ENCODE peak calls at places on chromosome 22, in six cellular contexts. C is PC-9, K is MCF 10A, N is AG04450, J is cardiac muscle cell, B is fibroblast of lung. Y is an unnamed sample.

GRCh38 chr22:43957871-43958270 is 2.6 kb downstream of the SAMM50 start:
- DNase-seq in C (no peak), K (peak), N (no peak), J (no peak), B (peak), Y (no peak)

GRCh38 chr22:38937541-38937940 is 19.9 kb upstream of the APOBEC3A start:
- DNase-seq in C (no peak), K (no peak), N (no peak), J (no peak), B (no peak), Y (no peak)

GRCh38 chr22:37896181-37896592 is 9.9 kb upstream of the MICALL1 start:
- DNase-seq in C (peak), K (peak), N (no peak), J (no peak), B (no peak), Y (no peak)

GRCh38 chr22:37604074-37604473 is 4.6 kb upstream of the GGA1 start:
- DNase-seq in C (no peak), K (no peak), N (no peak), J (no peak), B (no peak), Y (no peak)

GRCh38 chr22:37601203-37601539 is 7.5 kb upstream of the GGA1 start:
- DNase-seq in C (no peak), K (no peak), N (no peak), J (peak), B (no peak), Y (no peak)

GRCh38 chr22:29216873-29217666 is 11.4 kb downstream of the EMID1 start:
- DNase-seq in C (no peak), K (peak), N (peak), J (no peak), B (no peak), Y (no peak)

GRCh38 chr22:32499666-32500065 is 25.1 kb downstream of the FBXO7 start:
- DNase-seq in C (no peak), K (no peak), N (no peak), J (no peak), B (no peak), Y (no peak)

GRCh38 chr22:23696326-23696851 is 5.6 kb downstream of the RGL4 start:
- DNase-seq in C (no peak), K (no peak), N (no peak), J (no peak), B (no peak), Y (no peak)

GRCh38 chr22:24937114-24937513 is 9.4 kb downstream of the LHFPL7 start:
- DNase-seq in C (no peak), K (peak), N (no peak), J (peak), B (no peak), Y (no peak)

GRCh38 chr22:20776624-20777405 is 2.9 kb downstream of the SERPIND1 start:
- DNase-seq in C (no peak), K (no peak), N (no peak), J (no peak), B (no peak), Y (no peak)
- TF ChIP-seq CTCF in C (no peak), K (no peak), N (no peak), J (no peak), B (no peak), Y (no peak)

GRCh38 chr22:47727656-47728055 is 965.2 kb downstream of the TBC1D22A start:
- DNase-seq in C (no peak), K (no peak), N (no peak), J (no peak), B (no peak), Y (no peak)

GRCh38 chr22:47724751-47725150 is 962.3 kb downstream of the TBC1D22A start:
- DNase-seq in C (no peak), K (no peak), N (no peak), J (no peak), B (no peak), Y (no peak)

GRCh38 chr22:47718337-47718736 is 955.9 kb downstream of the TBC1D22A start:
- DNase-seq in C (no peak), K (no peak), N (no peak), J (no peak), B (no peak), Y (no peak)

GRCh38 chr22:47724030-47724429 is 961.6 kb downstream of the TBC1D22A start:
- DNase-seq in C (no peak), K (no peak), N (no peak), J (no peak), B (no peak), Y (no peak)
- TF ChIP-seq CTCF in C (no peak), K (no peak), N (no peak), J (no peak), B (no peak), Y (no peak)

GRCh38 chr22:21568207-21569075 is 927 bp downstream of the UBE2L3 start:
- DNase-seq in C (no peak), K (no peak), N (no peak), J (peak), B (peak), Y (no peak)

GRCh38 chr22:21564411-21564810 is 3.1 kb upstream of the UBE2L3 start:
- DNase-seq in C (no peak), K (no peak), N (no peak), J (no peak), B (no peak), Y (no peak)

GRCh38 chr22:21569459-21570161 is 2.1 kb downstream of the UBE2L3 start:
- DNase-seq in C (no peak), K (no peak), N (no peak), J (no peak), B (no peak), Y (no peak)

GRCh38 chr22:21570398-21570797 is 2.9 kb downstream of the UBE2L3 start:
- DNase-seq in C (no peak), K (no peak), N (no peak), J (no peak), B (no peak), Y (no peak)

DNA sequence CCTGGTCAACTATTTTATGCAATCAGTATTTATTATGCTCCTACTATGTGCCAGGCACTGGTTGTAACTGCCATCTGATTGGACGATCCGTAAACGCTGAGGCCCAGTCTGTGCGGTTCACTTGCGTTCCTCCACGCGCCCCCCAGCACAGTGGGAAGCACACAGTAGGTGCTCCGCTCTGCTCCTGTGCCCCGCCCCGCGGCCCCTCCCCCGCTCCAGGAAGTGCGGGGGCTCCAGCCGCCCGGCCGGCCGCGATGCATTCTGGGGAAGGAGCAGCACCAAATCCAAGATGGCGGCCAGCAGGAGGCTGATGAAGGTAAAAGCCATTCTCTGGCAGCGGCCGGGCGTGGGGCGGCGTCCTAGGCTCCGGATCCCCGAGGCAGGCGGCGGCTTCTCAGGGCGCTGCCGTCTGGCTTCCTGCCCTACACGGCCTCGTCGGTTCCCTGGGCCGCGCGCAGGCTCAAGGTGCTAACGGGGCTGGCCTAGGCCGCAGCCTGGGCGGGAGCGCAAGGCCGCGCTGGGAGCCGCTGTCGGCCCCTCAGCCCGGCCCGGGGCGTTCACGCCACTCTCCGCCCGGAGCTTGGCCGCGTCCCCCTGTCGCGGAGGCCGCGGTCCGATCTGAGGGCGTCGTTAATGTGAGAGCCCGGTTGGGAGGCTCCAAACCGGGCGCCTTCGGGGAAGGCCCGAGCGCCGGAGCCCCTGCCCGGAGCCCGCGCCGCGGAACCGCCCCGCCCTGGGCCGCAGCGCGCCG is at the start of gene UBE2L3:
- DNase-seq in C (peak), K (peak), N (peak), J (peak), B (peak), Y (no peak)
- TF ChIP-seq CTCF in C (no peak), K (no peak), N (no peak), J (no peak), B (no peak), Y (no peak)

GRCh38 chr22:46833228-46833627 is 70.8 kb downstream of the TBC1D22A start:
- DNase-seq in C (no peak), K (peak), N (no peak), J (peak), B (no peak), Y (no peak)
- TF ChIP-seq CTCF in C (peak), K (no peak), N (peak), J (peak), B (no peak), Y (peak)

GRCh38 chr22:30423959-30424380 is 1.6 kb upstream of the MTFP1 start:
- DNase-seq in C (peak), K (peak), N (peak), J (peak), B (peak), Y (peak)
- TF ChIP-seq CTCF in C (no peak), K (no peak), N (no peak), J (no peak), B (no peak), Y (no peak)

GRCh38 chr22:42907404-42908081 is 50.5 kb upstream of the ARFGAP3 start:
- DNase-seq in C (no peak), K (peak), N (no peak), J (no peak), B (no peak), Y (no peak)

GRCh38 chr22:42906605-42907338 is 49.7 kb upstream of the ARFGAP3 start:
- DNase-seq in C (no peak), K (no peak), N (no peak), J (peak), B (peak), Y (no peak)

GRCh38 chr22:42904049-42904448 is 47.0 kb upstream of the ARFGAP3 start:
- DNase-seq in C (no peak), K (no peak), N (no peak), J (no peak), B (no peak), Y (no peak)

GRCh38 chr22:42905217-42905616 is 48.1 kb upstream of the ARFGAP3 start:
- DNase-seq in C (no peak), K (no peak), N (no peak), J (no peak), B (no peak), Y (no peak)

DNA sequence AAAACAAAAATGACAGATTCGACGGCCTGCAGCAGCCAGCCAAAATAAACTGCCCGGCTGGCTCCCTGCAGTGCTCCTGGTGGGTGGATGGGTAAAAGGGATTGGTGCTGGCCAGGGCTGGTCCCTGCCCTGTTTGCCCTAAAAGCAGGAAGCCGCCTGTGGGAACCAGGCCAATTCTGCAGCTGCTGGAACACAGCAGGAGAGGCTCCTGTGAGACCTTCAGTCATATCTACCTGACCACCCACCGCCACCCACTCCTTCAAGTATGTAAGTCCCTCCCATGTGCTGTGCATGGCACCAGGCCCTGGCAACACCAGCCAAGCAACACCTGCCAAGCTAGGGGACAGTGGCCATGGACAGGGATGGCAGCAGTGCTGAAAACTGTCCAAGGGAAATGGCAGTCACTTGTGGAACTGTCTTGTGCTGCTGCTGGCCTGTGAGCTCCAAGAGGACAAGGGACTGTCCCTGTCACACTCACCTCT is 48.7 kb upstream of the ARFGAP3 start:
- DNase-seq in C (no peak), K (peak), N (no peak), J (no peak), B (no peak), Y (peak)
- TF ChIP-seq CTCF in C (no peak), K (no peak), N (no peak), J (no peak), B (no peak), Y (no peak)

DNA sequence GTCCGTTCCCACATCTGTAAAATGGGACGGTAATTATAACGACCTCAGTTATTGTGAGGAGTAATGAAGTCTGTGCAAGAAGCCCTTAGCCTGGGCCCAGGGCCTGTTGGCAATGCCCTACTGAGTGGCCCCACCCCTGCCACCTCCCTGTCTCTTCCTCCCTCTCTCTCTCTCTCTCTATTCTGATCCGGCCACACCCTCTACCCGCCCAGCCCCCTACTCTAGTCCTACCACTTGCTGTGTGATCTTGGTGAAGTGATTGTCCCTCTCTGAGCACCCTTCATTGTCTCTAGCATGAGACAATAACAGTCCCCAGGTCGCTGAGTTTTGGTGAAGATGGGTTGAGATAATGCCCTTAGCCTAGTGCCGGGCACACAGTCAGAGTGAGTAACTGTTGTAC is 7.4 kb upstream of the SEC14L6 start:
- DNase-seq in C (no peak), K (no peak), N (no peak), J (no peak), B (no peak), Y (no peak)
- TF ChIP-seq CTCF in C (no peak), K (no peak), N (no peak), J (no peak), B (no peak), Y (no peak)